ENCODE peak calls at places on chromosomes 7 and 10, in six cellular contexts. One of them, this sample, is unnamed.

GRCh38 chr10:118809372-118809695 is 54.6 kb upstream of the CACUL1 start:
- DNase-seq in brain microvascular endothelial cell: no peak
- DNase-seq in ovary: no peak
- DNase-seq in NCI-H1436: no peak
- DNase-seq in vagina: no peak
- DNase-seq in GM12892: no peak
- DNase-seq in this sample: no peak

GRCh38 chr7:99897688-99898357 is 21.0 kb upstream of the OR2AE1 start:
- DNase-seq in GM12892: no peak
- DNase-seq in brain microvascular endothelial cell: no peak
- DNase-seq in vagina: no peak
- DNase-seq in ovary: no peak
- DNase-seq in NCI-H1436: no peak
- DNase-seq in this sample: no peak

GRCh38 chr10:93334901-93335312 is 147.2 kb downstream of the MYOF start:
- DNase-seq in GM12892: no peak
- DNase-seq in NCI-H1436: no peak
- DNase-seq in brain microvascular endothelial cell: no peak
- DNase-seq in vagina: no peak
- DNase-seq in ovary: no peak
- DNase-seq in this sample: peak

GRCh38 chr10:12768156-12768731 is 233.3 kb downstream of the CCDC3 start:
- DNase-seq in NCI-H1436: no peak
- DNase-seq in ovary: no peak
- DNase-seq in GM12892: no peak
- DNase-seq in vagina: no peak
- DNase-seq in brain microvascular endothelial cell: peak
- DNase-seq in this sample: no peak

GRCh38 chr10:72688208-72688651 is 3.7 kb upstream of the MCU start:
- DNase-seq in NCI-H1436: no peak
- DNase-seq in ovary: no peak
- DNase-seq in vagina: no peak
- DNase-seq in GM12892: no peak
- DNase-seq in brain microvascular endothelial cell: peak
- DNase-seq in this sample: peak

GRCh38 chr7:83849135-83849534 is 200.2 kb upstream of the SEMA3E start:
- DNase-seq in brain microvascular endothelial cell: no peak
- DNase-seq in ovary: no peak
- DNase-seq in vagina: no peak
- DNase-seq in NCI-H1436: no peak
- DNase-seq in GM12892: no peak
- DNase-seq in this sample: peak

GRCh38 chr7:29040570-29040906 is 82.4 kb upstream of the TRIL start:
- DNase-seq in ovary: no peak
- DNase-seq in vagina: no peak
- DNase-seq in brain microvascular endothelial cell: no peak
- DNase-seq in GM12892: no peak
- DNase-seq in NCI-H1436: no peak
- DNase-seq in this sample: no peak

GRCh38 chr7:130893441-130893894 is 159.5 kb upstream of the KLF14 start:
- DNase-seq in NCI-H1436: no peak
- DNase-seq in brain microvascular endothelial cell: no peak
- DNase-seq in GM12892: no peak
- DNase-seq in vagina: no peak
- DNase-seq in ovary: no peak
- DNase-seq in this sample: peak

GRCh38 chr10:14548970-14549369 is 218.2 kb upstream of the FRMD4A start:
- DNase-seq in brain microvascular endothelial cell: no peak
- DNase-seq in NCI-H1436: no peak
- DNase-seq in vagina: no peak
- DNase-seq in GM12892: no peak
- DNase-seq in ovary: no peak
- DNase-seq in this sample: no peak

GRCh38 chr10:124649209-124649608 is 95.0 kb downstream of the FAM53B start:
- DNase-seq in vagina: no peak
- DNase-seq in GM12892: no peak
- DNase-seq in NCI-H1436: no peak
- DNase-seq in brain microvascular endothelial cell: no peak
- DNase-seq in ovary: peak
- DNase-seq in this sample: no peak

GRCh38 chr7:94348142-94348541 is 46.6 kb upstream of the COL1A2 start:
- DNase-seq in NCI-H1436: no peak
- DNase-seq in ovary: peak
- DNase-seq in vagina: no peak
- DNase-seq in brain microvascular endothelial cell: peak
- DNase-seq in GM12892: no peak
- DNase-seq in this sample: peak

GRCh38 chr7:73742753-73743641 is 4.4 kb upstream of the ABHD11 start:
- DNase-seq in ovary: peak
- DNase-seq in vagina: no peak
- DNase-seq in brain microvascular endothelial cell: no peak
- DNase-seq in NCI-H1436: peak
- DNase-seq in GM12892: no peak
- DNase-seq in this sample: no peak

GRCh38 chr10:78491812-78492211 is 458.1 kb downstream of the RPS24 start:
- DNase-seq in vagina: peak
- DNase-seq in brain microvascular endothelial cell: no peak
- DNase-seq in NCI-H1436: no peak
- DNase-seq in ovary: no peak
- DNase-seq in GM12892: no peak
- DNase-seq in this sample: peak

GRCh38 chr7:55509322-55509721 is 63.0 kb downstream of the VOPP1 start:
- DNase-seq in GM12892: no peak
- DNase-seq in vagina: no peak
- DNase-seq in brain microvascular endothelial cell: peak
- DNase-seq in NCI-H1436: no peak
- DNase-seq in ovary: no peak
- DNase-seq in this sample: peak

GRCh38 chr7:6158424-6159096 is 113.9 kb downstream of the CYTH3 start:
- DNase-seq in brain microvascular endothelial cell: no peak
- DNase-seq in NCI-H1436: no peak
- DNase-seq in GM12892: no peak
- DNase-seq in vagina: no peak
- DNase-seq in ovary: no peak
- DNase-seq in this sample: no peak

GRCh38 chr7:84153005-84153404 is 41.6 kb downstream of the SEMA3A start:
- DNase-seq in NCI-H1436: no peak
- DNase-seq in brain microvascular endothelial cell: no peak
- DNase-seq in GM12892: no peak
- DNase-seq in vagina: no peak
- DNase-seq in ovary: no peak
- DNase-seq in this sample: no peak

GRCh38 chr7:101924171-101924570 is 106.7 kb downstream of the CUX1 start:
- DNase-seq in vagina: no peak
- DNase-seq in GM12892: no peak
- DNase-seq in ovary: no peak
- DNase-seq in NCI-H1436: no peak
- DNase-seq in brain microvascular endothelial cell: peak
- DNase-seq in this sample: peak

This sample was measured in HFFc6.